ENCODE peak calls at places on chromosomes 16 and 17, in nine cellular contexts. One of them, this sample, is unnamed.

GRCh38 chr16:86157616-86158247 is 258.8 kb downstream of the IRF8 start:
- DNase-seq in dorsolateral prefrontal cortex: no peak
- DNase-seq in HepG2: no peak
- DNase-seq in A549: no peak
- DNase-seq in right cardiac atrium: no peak
- DNase-seq in WERI-Rb-1: no peak
- DNase-seq in CD8-positive, alpha-beta memory T cell: no peak
- DNase-seq in left ventricle myocardium inferior: no peak
- DNase-seq in brain microvascular endothelial cell: no peak
- DNase-seq in this sample: no peak

GRCh38 chr17:29574732-29575510 is 6.4 kb downstream of the TP53I13 start:
- DNase-seq in A549: no peak
- DNase-seq in CD8-positive, alpha-beta memory T cell: no peak
- DNase-seq in left ventricle myocardium inferior: peak; percentile 15
- DNase-seq in WERI-Rb-1: no peak
- DNase-seq in dorsolateral prefrontal cortex: peak; percentile 31
- DNase-seq in right cardiac atrium: peak; percentile 20
- DNase-seq in brain microvascular endothelial cell: no peak
- DNase-seq in HepG2: peak; percentile 90
- DNase-seq in this sample: peak; percentile 72

GRCh38 chr16:14961405-14962186 is 13.2 kb upstream of the PDXDC1 start:
- DNase-seq in dorsolateral prefrontal cortex: no peak
- DNase-seq in left ventricle myocardium inferior: no peak
- DNase-seq in A549: no peak
- DNase-seq in CD8-positive, alpha-beta memory T cell: no peak
- DNase-seq in right cardiac atrium: no peak
- DNase-seq in WERI-Rb-1: no peak
- DNase-seq in brain microvascular endothelial cell: no peak
- DNase-seq in HepG2: no peak
- DNase-seq in this sample: no peak

GRCh38 chr17:75321506-75321905 is 32.3 kb upstream of the SLC25A19 start:
- DNase-seq in A549: no peak
- DNase-seq in brain microvascular endothelial cell: no peak
- DNase-seq in dorsolateral prefrontal cortex: no peak
- DNase-seq in left ventricle myocardium inferior: no peak
- DNase-seq in WERI-Rb-1: no peak
- DNase-seq in CD8-positive, alpha-beta memory T cell: no peak
- DNase-seq in right cardiac atrium: no peak
- DNase-seq in HepG2: no peak
- DNase-seq in this sample: no peak

GRCh38 chr17:70037498-70037897 is 37.5 kb upstream of the KCNJ16 start:
- DNase-seq in CD8-positive, alpha-beta memory T cell: no peak
- DNase-seq in A549: no peak
- DNase-seq in brain microvascular endothelial cell: no peak
- DNase-seq in dorsolateral prefrontal cortex: no peak
- DNase-seq in WERI-Rb-1: no peak
- DNase-seq in HepG2: no peak
- DNase-seq in left ventricle myocardium inferior: no peak
- DNase-seq in right cardiac atrium: no peak
- DNase-seq in this sample: no peak

GRCh38 chr16:29807426-29808218 is 1.3 kb downstream of the MAZ start:
- DNase-seq in A549: no peak
- DNase-seq in left ventricle myocardium inferior: peak; percentile 91
- DNase-seq in right cardiac atrium: peak; percentile 94
- DNase-seq in brain microvascular endothelial cell: peak; percentile 89
- DNase-seq in WERI-Rb-1: peak; percentile 73
- DNase-seq in dorsolateral prefrontal cortex: peak; percentile 91
- DNase-seq in HepG2: peak; percentile 81
- DNase-seq in CD8-positive, alpha-beta memory T cell: peak; percentile 83
- DNase-seq in this sample: peak; percentile 77

GRCh38 chr16:84829168-84829965 is 9.6 kb downstream of the CRISPLD2 start:
- DNase-seq in right cardiac atrium: peak; percentile 52
- DNase-seq in CD8-positive, alpha-beta memory T cell: no peak
- DNase-seq in HepG2: no peak
- DNase-seq in dorsolateral prefrontal cortex: no peak
- DNase-seq in brain microvascular endothelial cell: peak; percentile 80
- DNase-seq in WERI-Rb-1: no peak
- DNase-seq in A549: no peak
- DNase-seq in left ventricle myocardium inferior: no peak
- DNase-seq in this sample: no peak

GRCh38 chr17:68314916-68315535 is 23.7 kb downstream of the ARSG start:
- DNase-seq in A549: no peak
- DNase-seq in brain microvascular endothelial cell: no peak
- DNase-seq in WERI-Rb-1: no peak
- DNase-seq in HepG2: no peak
- DNase-seq in dorsolateral prefrontal cortex: no peak
- DNase-seq in left ventricle myocardium inferior: no peak
- DNase-seq in CD8-positive, alpha-beta memory T cell: no peak
- DNase-seq in right cardiac atrium: no peak
- DNase-seq in this sample: no peak

GRCh38 chr16:84520778-84521770 is 16.6 kb upstream of the MEAK7 start:
- DNase-seq in left ventricle myocardium inferior: no peak
- DNase-seq in dorsolateral prefrontal cortex: no peak
- DNase-seq in A549: no peak
- DNase-seq in CD8-positive, alpha-beta memory T cell: no peak
- DNase-seq in HepG2: no peak
- DNase-seq in brain microvascular endothelial cell: no peak
- DNase-seq in WERI-Rb-1: no peak
- DNase-seq in right cardiac atrium: no peak
- DNase-seq in this sample: no peak

GRCh38 chr16:83939266-83939856 is 13.7 kb upstream of the OSGIN1 start:
- DNase-seq in left ventricle myocardium inferior: no peak
- DNase-seq in right cardiac atrium: no peak
- DNase-seq in brain microvascular endothelial cell: no peak
- DNase-seq in HepG2: no peak
- DNase-seq in dorsolateral prefrontal cortex: no peak
- DNase-seq in WERI-Rb-1: no peak
- DNase-seq in CD8-positive, alpha-beta memory T cell: no peak
- DNase-seq in A549: no peak
- DNase-seq in this sample: no peak

GRCh38 chr17:76336756-76337412 is 16.8 kb downstream of the PRPSAP1 start:
- DNase-seq in right cardiac atrium: no peak
- DNase-seq in CD8-positive, alpha-beta memory T cell: no peak
- DNase-seq in A549: no peak
- DNase-seq in dorsolateral prefrontal cortex: no peak
- DNase-seq in HepG2: no peak
- DNase-seq in brain microvascular endothelial cell: no peak
- DNase-seq in WERI-Rb-1: no peak
- DNase-seq in left ventricle myocardium inferior: no peak
- DNase-seq in this sample: no peak

GRCh38 chr16:71927383-71927782 is 32.1 kb downstream of the IST1 start:
- DNase-seq in left ventricle myocardium inferior: peak; percentile 45
- DNase-seq in WERI-Rb-1: no peak
- DNase-seq in right cardiac atrium: peak; percentile 71
- DNase-seq in dorsolateral prefrontal cortex: no peak
- DNase-seq in brain microvascular endothelial cell: peak; percentile 77
- DNase-seq in CD8-positive, alpha-beta memory T cell: no peak
- DNase-seq in A549: no peak
- DNase-seq in HepG2: no peak
- DNase-seq in this sample: no peak

GRCh38 chr17:64150237-64151015 is 20.5 kb upstream of the ERN1 start:
- DNase-seq in left ventricle myocardium inferior: no peak
- DNase-seq in A549: no peak
- DNase-seq in WERI-Rb-1: no peak
- DNase-seq in HepG2: peak; percentile 99
- DNase-seq in brain microvascular endothelial cell: no peak
- DNase-seq in CD8-positive, alpha-beta memory T cell: no peak
- DNase-seq in right cardiac atrium: no peak
- DNase-seq in dorsolateral prefrontal cortex: no peak
- DNase-seq in this sample: peak; percentile 91

GRCh38 chr16:85394511-85395206 is 218.5 kb upstream of the GSE1 start:
- DNase-seq in brain microvascular endothelial cell: no peak
- DNase-seq in right cardiac atrium: peak; percentile 15
- DNase-seq in WERI-Rb-1: peak; percentile 2
- DNase-seq in left ventricle myocardium inferior: peak; percentile 10
- DNase-seq in A549: no peak
- DNase-seq in dorsolateral prefrontal cortex: no peak
- DNase-seq in HepG2: no peak
- DNase-seq in CD8-positive, alpha-beta memory T cell: no peak
- DNase-seq in this sample: peak; percentile 16

GRCh38 chr17:50063516-50064252 is 7.8 kb downstream of the ITGA3 start:
- DNase-seq in HepG2: no peak
- DNase-seq in brain microvascular endothelial cell: no peak
- DNase-seq in right cardiac atrium: no peak
- DNase-seq in dorsolateral prefrontal cortex: no peak
- DNase-seq in A549: no peak
- DNase-seq in WERI-Rb-1: no peak
- DNase-seq in left ventricle myocardium inferior: no peak
- DNase-seq in CD8-positive, alpha-beta memory T cell: no peak
- DNase-seq in this sample: no peak

GRCh38 chr16:84013787-84014569 is 28.6 kb downstream of the SLC38A8 start:
- DNase-seq in dorsolateral prefrontal cortex: no peak
- DNase-seq in right cardiac atrium: peak; percentile 37
- DNase-seq in A549: peak; percentile 70
- DNase-seq in left ventricle myocardium inferior: no peak
- DNase-seq in WERI-Rb-1: peak; percentile 75
- DNase-seq in brain microvascular endothelial cell: peak; percentile 61
- DNase-seq in HepG2: peak; percentile 94
- DNase-seq in CD8-positive, alpha-beta memory T cell: peak; percentile 4
- DNase-seq in this sample: peak; percentile 89

GRCh38 chr16:19135201-19135838 is 21.6 kb downstream of the ITPRIPL2 start:
- DNase-seq in A549: no peak
- DNase-seq in brain microvascular endothelial cell: no peak
- DNase-seq in HepG2: no peak
- DNase-seq in left ventricle myocardium inferior: no peak
- DNase-seq in dorsolateral prefrontal cortex: no peak
- DNase-seq in right cardiac atrium: no peak
- DNase-seq in WERI-Rb-1: no peak
- DNase-seq in CD8-positive, alpha-beta memory T cell: no peak
- DNase-seq in this sample: no peak
- H3K27ac ChIP-seq in A549: peak overlapping the region; percentile 76
- H3K27ac ChIP-seq in brain microvascular endothelial cell: no peak overlapping the region
- H3K27ac ChIP-seq in HepG2: no peak overlapping the region
- H3K27ac ChIP-seq in left ventricle myocardium inferior: peak overlapping the region; percentile 63
- H3K27ac ChIP-seq in dorsolateral prefrontal cortex: no peak overlapping the region
- H3K27ac ChIP-seq in right cardiac atrium: no peak overlapping the region
- H3K27ac ChIP-seq in WERI-Rb-1: no peak overlapping the region
- H3K27ac ChIP-seq in CD8-positive, alpha-beta memory T cell: no peak overlapping the region
- H3K27ac ChIP-seq in this sample: no peak overlapping the region

DNA sequence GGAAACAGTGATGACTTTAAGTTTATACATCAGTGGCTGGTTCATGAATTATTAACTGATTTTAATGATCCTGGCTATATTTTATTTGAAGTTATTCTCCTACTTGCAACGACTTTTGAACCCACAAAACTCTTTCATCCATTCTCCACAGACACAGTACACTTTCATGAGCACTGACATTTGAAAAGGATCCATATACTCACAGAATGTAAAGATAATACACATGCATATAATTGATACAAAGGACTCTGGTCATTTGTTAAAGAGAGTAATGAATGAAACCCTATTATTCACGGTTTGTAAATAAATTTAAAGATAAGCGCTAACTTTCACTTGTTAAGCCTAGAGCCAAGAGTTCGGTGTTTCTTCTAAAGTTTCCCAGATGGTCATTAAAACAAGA is 3.3 kb downstream of the TOX3 start:
- DNase-seq in A549: no peak
- DNase-seq in left ventricle myocardium inferior: no peak
- DNase-seq in HepG2: no peak
- DNase-seq in WERI-Rb-1: no peak
- DNase-seq in brain microvascular endothelial cell: no peak
- DNase-seq in right cardiac atrium: no peak
- DNase-seq in CD8-positive, alpha-beta memory T cell: no peak
- DNase-seq in dorsolateral prefrontal cortex: no peak
- DNase-seq in this sample: no peak
- H3K4me3 ChIP-seq in A549: no peak overlapping the region
- H3K4me3 ChIP-seq in left ventricle myocardium inferior: no peak overlapping the region
- H3K4me3 ChIP-seq in HepG2: peak overlapping the region; percentile 92
- H3K4me3 ChIP-seq in WERI-Rb-1: no peak overlapping the region
- H3K4me3 ChIP-seq in brain microvascular endothelial cell: no peak overlapping the region
- H3K4me3 ChIP-seq in right cardiac atrium: no peak overlapping the region
- H3K4me3 ChIP-seq in CD8-positive, alpha-beta memory T cell: no peak overlapping the region
- H3K4me3 ChIP-seq in dorsolateral prefrontal cortex: peak overlapping the region; percentile 61
- H3K4me3 ChIP-seq in this sample: no peak overlapping the region

GRCh38 chr16:55832425-55832787 is 490 bp downstream of the CES1 start:
- DNase-seq in dorsolateral prefrontal cortex: no peak
- DNase-seq in CD8-positive, alpha-beta memory T cell: no peak
- DNase-seq in left ventricle myocardium inferior: no peak
- DNase-seq in brain microvascular endothelial cell: no peak
- DNase-seq in HepG2: peak; percentile 10
- DNase-seq in right cardiac atrium: no peak
- DNase-seq in A549: no peak
- DNase-seq in WERI-Rb-1: no peak
- DNase-seq in this sample: no peak
- H3K27ac ChIP-seq in dorsolateral prefrontal cortex: no peak overlapping the region
- H3K27ac ChIP-seq in CD8-positive, alpha-beta memory T cell: no peak overlapping the region
- H3K27ac ChIP-seq in left ventricle myocardium inferior: peak overlapping the region; percentile 64
- H3K27ac ChIP-seq in brain microvascular endothelial cell: no peak overlapping the region
- H3K27ac ChIP-seq in HepG2: peak overlapping the region; percentile 80
- H3K27ac ChIP-seq in right cardiac atrium: no peak overlapping the region
- H3K27ac ChIP-seq in A549: peak overlapping the region; percentile 38
- H3K27ac ChIP-seq in WERI-Rb-1: no peak overlapping the region
- H3K27ac ChIP-seq in this sample: no peak overlapping the region

GRCh38 chr17:77618731-77619130 is 339.8 kb upstream of the TNRC6C start:
- DNase-seq in CD8-positive, alpha-beta memory T cell: no peak
- DNase-seq in HepG2: no peak
- DNase-seq in WERI-Rb-1: no peak
- DNase-seq in A549: no peak
- DNase-seq in left ventricle myocardium inferior: no peak
- DNase-seq in brain microvascular endothelial cell: no peak
- DNase-seq in dorsolateral prefrontal cortex: no peak
- DNase-seq in right cardiac atrium: no peak
- DNase-seq in this sample: no peak

GRCh38 chr17:77617516-77617915 is 341.0 kb upstream of the TNRC6C start:
- DNase-seq in right cardiac atrium: no peak
- DNase-seq in CD8-positive, alpha-beta memory T cell: no peak
- DNase-seq in left ventricle myocardium inferior: no peak
- DNase-seq in brain microvascular endothelial cell: no peak
- DNase-seq in HepG2: no peak
- DNase-seq in A549: no peak
- DNase-seq in dorsolateral prefrontal cortex: no peak
- DNase-seq in WERI-Rb-1: no peak
- DNase-seq in this sample: no peak

GRCh38 chr17:77619326-77619725 is 339.2 kb upstream of the TNRC6C start:
- DNase-seq in brain microvascular endothelial cell: no peak
- DNase-seq in HepG2: no peak
- DNase-seq in A549: no peak
- DNase-seq in right cardiac atrium: no peak
- DNase-seq in dorsolateral prefrontal cortex: no peak
- DNase-seq in CD8-positive, alpha-beta memory T cell: no peak
- DNase-seq in WERI-Rb-1: no peak
- DNase-seq in left ventricle myocardium inferior: no peak
- DNase-seq in this sample: no peak

GRCh38 chr17:77619851-77620250 is 338.7 kb upstream of the TNRC6C start:
- DNase-seq in HepG2: no peak
- DNase-seq in dorsolateral prefrontal cortex: no peak
- DNase-seq in CD8-positive, alpha-beta memory T cell: no peak
- DNase-seq in A549: no peak
- DNase-seq in brain microvascular endothelial cell: peak; percentile 80
- DNase-seq in WERI-Rb-1: no peak
- DNase-seq in left ventricle myocardium inferior: no peak
- DNase-seq in right cardiac atrium: no peak
- DNase-seq in this sample: no peak

DNA sequence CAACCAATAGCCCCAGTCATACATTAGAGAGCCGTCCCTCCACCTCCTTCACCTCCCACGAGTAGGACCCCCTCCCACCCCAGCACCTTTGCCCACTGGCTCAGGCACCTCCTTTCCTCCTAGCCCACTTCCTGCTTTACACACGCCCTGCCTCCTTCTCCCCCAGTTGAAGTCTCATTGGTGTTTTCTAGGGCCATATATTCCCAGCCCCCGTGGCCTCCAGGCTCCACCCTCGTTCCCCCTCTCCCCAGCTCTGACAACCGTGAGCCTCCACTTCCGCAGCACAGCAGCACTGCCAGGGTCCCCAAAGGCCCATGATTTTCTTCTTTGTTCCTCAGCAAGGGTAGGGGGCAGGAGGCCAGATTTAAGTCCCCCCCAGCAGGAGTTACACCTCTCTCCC is 340.3 kb upstream of the TNRC6C start:
- DNase-seq in HepG2: no peak
- DNase-seq in A549: no peak
- DNase-seq in right cardiac atrium: no peak
- DNase-seq in dorsolateral prefrontal cortex: no peak
- DNase-seq in WERI-Rb-1: no peak
- DNase-seq in left ventricle myocardium inferior: no peak
- DNase-seq in CD8-positive, alpha-beta memory T cell: no peak
- DNase-seq in brain microvascular endothelial cell: no peak
- DNase-seq in this sample: no peak
- H3K4me3 ChIP-seq in HepG2: no peak overlapping the region
- H3K4me3 ChIP-seq in A549: no peak overlapping the region
- H3K4me3 ChIP-seq in right cardiac atrium: no peak overlapping the region
- H3K4me3 ChIP-seq in dorsolateral prefrontal cortex: no peak overlapping the region
- H3K4me3 ChIP-seq in WERI-Rb-1: no peak overlapping the region
- H3K4me3 ChIP-seq in left ventricle myocardium inferior: no peak overlapping the region
- H3K4me3 ChIP-seq in CD8-positive, alpha-beta memory T cell: no peak overlapping the region
- H3K4me3 ChIP-seq in brain microvascular endothelial cell: no peak overlapping the region
- H3K4me3 ChIP-seq in this sample: no peak overlapping the region